ENCODE peak calls at places on chromosomes 12 and 14, in nine cellular contexts. K is RWPE1; C is COR-L47; L is T-cell; G is stromal cell of bone marrow; T is GM13976; D is activated CD8-positive, alpha-beta memory T cell treated with anti-CD3 and anti-CD28 coated beads for 24 hours; S is heart right ventricle; N is pons. Z is an unnamed sample.

GRCh38 chr12:31002999-31003398 is 70.7 kb upstream of the DDX11 start:
- DNase-seq in K (no peak), C (no peak), L (no peak), G (no peak), T (no peak), D (no peak), S (no peak), N (no peak), Z (no peak)

GRCh38 chr12:101859664-101860607 is 17.4 kb upstream of the DRAM1 start:
- DNase-seq in K (no peak), C (no peak), L (no peak), G (peak), T (no peak), D (no peak), S (no peak), N (no peak), Z (no peak)

GRCh38 chr14:88009486-88009885 is 4.6 kb downstream of the GPR65 start:
- DNase-seq in K (no peak), C (no peak), L (no peak), G (no peak), T (no peak), D (no peak), S (no peak), N (no peak), Z (no peak)

GRCh38 chr14:54798465-54799124 is 104.0 kb downstream of the GCH1 start:
- DNase-seq in K (no peak), C (no peak), L (no peak), G (no peak), T (no peak), D (peak), S (no peak), N (no peak), Z (no peak)

GRCh38 chr14:60722163-60722835 is 1.9 kb downstream of the SIX4 start:
- DNase-seq in K (peak), C (peak), L (no peak), G (no peak), T (peak), D (peak), S (no peak), N (no peak), Z (no peak)

GRCh38 chr12:120000556-120000955 is 11.5 kb downstream of the BICDL1 start:
- DNase-seq in K (no peak), C (no peak), L (no peak), G (no peak), T (no peak), D (no peak), S (no peak), N (no peak), Z (no peak)

GRCh38 chr12:104573-105081 is 38.1 kb downstream of the IQSEC3 start:
- DNase-seq in K (no peak), C (peak), L (no peak), G (no peak), T (no peak), D (peak), S (no peak), N (no peak), Z (no peak)

GRCh38 chr12:14403711-14404164 is 38.3 kb downstream of the ATF7IP start:
- DNase-seq in K (peak), C (peak), L (no peak), G (peak), T (peak), D (no peak), S (peak), N (peak), Z (no peak)

GRCh38 chr12:25372969-25373368 is 122.2 kb upstream of the KRAS start:
- DNase-seq in K (peak), C (no peak), L (no peak), G (no peak), T (no peak), D (no peak), S (no peak), N (no peak), Z (no peak)

GRCh38 chr14:26121181-26121580 is 476.7 kb downstream of the NOVA1 start:
- DNase-seq in K (no peak), C (no peak), L (no peak), G (no peak), T (no peak), D (no peak), S (no peak), N (no peak), Z (no peak)

Z was measured in KG1.